ENCODE peak calls at places on chromosomes 6 and 20, in ten cellular contexts. One of them, this sample, is unnamed.

GRCh38 chr20:10673176-10673830 is 496 bp downstream of the JAG1 start:
- DNase-seq in ovary: peak
- DNase-seq in uterus: no peak
- DNase-seq in heart left ventricle: peak
- DNase-seq in lower lobe of right lung: peak
- DNase-seq in endothelial cell of umbilical vein: peak
- DNase-seq in right lobe of liver: peak
- DNase-seq in AG04450: no peak
- DNase-seq in colonic mucosa: peak
- DNase-seq in CD8-positive, alpha-beta T cell: no peak
- DNase-seq in this sample: no peak

GRCh38 chr6:142878407-142878806 is 66.6 kb downstream of the HIVEP2 start:
- DNase-seq in uterus: no peak
- DNase-seq in ovary: no peak
- DNase-seq in colonic mucosa: no peak
- DNase-seq in CD8-positive, alpha-beta T cell: no peak
- DNase-seq in heart left ventricle: peak
- DNase-seq in endothelial cell of umbilical vein: no peak
- DNase-seq in lower lobe of right lung: no peak
- DNase-seq in AG04450: no peak
- DNase-seq in right lobe of liver: no peak
- DNase-seq in this sample: no peak

GRCh38 chr6:25202505-25202904 is 76.7 kb upstream of the CARMIL1 start:
- DNase-seq in AG04450: peak
- DNase-seq in heart left ventricle: no peak
- DNase-seq in lower lobe of right lung: no peak
- DNase-seq in endothelial cell of umbilical vein: peak
- DNase-seq in ovary: no peak
- DNase-seq in CD8-positive, alpha-beta T cell: no peak
- DNase-seq in uterus: no peak
- DNase-seq in right lobe of liver: no peak
- DNase-seq in colonic mucosa: no peak
- DNase-seq in this sample: no peak

GRCh38 chr20:49385471-49385870 is 97.0 kb downstream of the KCNB1 start:
- DNase-seq in AG04450: no peak
- DNase-seq in right lobe of liver: no peak
- DNase-seq in endothelial cell of umbilical vein: peak
- DNase-seq in ovary: no peak
- DNase-seq in uterus: no peak
- DNase-seq in lower lobe of right lung: no peak
- DNase-seq in colonic mucosa: no peak
- DNase-seq in heart left ventricle: no peak
- DNase-seq in CD8-positive, alpha-beta T cell: no peak
- DNase-seq in this sample: no peak

GRCh38 chr20:57211949-57212889 is 54.2 kb downstream of the BMP7 start:
- DNase-seq in right lobe of liver: no peak
- DNase-seq in CD8-positive, alpha-beta T cell: no peak
- DNase-seq in heart left ventricle: peak
- DNase-seq in endothelial cell of umbilical vein: no peak
- DNase-seq in uterus: peak
- DNase-seq in ovary: peak
- DNase-seq in lower lobe of right lung: no peak
- DNase-seq in AG04450: peak
- DNase-seq in colonic mucosa: peak
- DNase-seq in this sample: no peak

GRCh38 chr6:14676084-14676483 is 558.5 kb downstream of the CD83 start:
- DNase-seq in ovary: no peak
- DNase-seq in CD8-positive, alpha-beta T cell: no peak
- DNase-seq in uterus: no peak
- DNase-seq in AG04450: no peak
- DNase-seq in lower lobe of right lung: no peak
- DNase-seq in colonic mucosa: no peak
- DNase-seq in right lobe of liver: no peak
- DNase-seq in endothelial cell of umbilical vein: no peak
- DNase-seq in heart left ventricle: no peak
- DNase-seq in this sample: no peak

GRCh38 chr6:64290867-64291266 is 655.3 kb downstream of the PHF3 start:
- DNase-seq in AG04450: no peak
- DNase-seq in right lobe of liver: no peak
- DNase-seq in lower lobe of right lung: no peak
- DNase-seq in CD8-positive, alpha-beta T cell: no peak
- DNase-seq in uterus: no peak
- DNase-seq in endothelial cell of umbilical vein: no peak
- DNase-seq in colonic mucosa: no peak
- DNase-seq in ovary: no peak
- DNase-seq in heart left ventricle: no peak
- DNase-seq in this sample: no peak

GRCh38 chr6:110320307-110320706 is 37.8 kb downstream of the METTL24 start:
- DNase-seq in right lobe of liver: no peak
- DNase-seq in colonic mucosa: no peak
- DNase-seq in ovary: no peak
- DNase-seq in lower lobe of right lung: no peak
- DNase-seq in CD8-positive, alpha-beta T cell: no peak
- DNase-seq in heart left ventricle: no peak
- DNase-seq in endothelial cell of umbilical vein: no peak
- DNase-seq in AG04450: no peak
- DNase-seq in uterus: no peak
- DNase-seq in this sample: no peak

GRCh38 chr6:160348552-160349441 is 619 bp downstream of the SLC22A3 start:
- DNase-seq in endothelial cell of umbilical vein: no peak
- DNase-seq in CD8-positive, alpha-beta T cell: no peak
- DNase-seq in uterus: peak
- DNase-seq in colonic mucosa: peak
- DNase-seq in right lobe of liver: peak
- DNase-seq in ovary: peak
- DNase-seq in AG04450: no peak
- DNase-seq in heart left ventricle: no peak
- DNase-seq in lower lobe of right lung: peak
- DNase-seq in this sample: no peak

GRCh38 chr20:35544436-35544835 is 2.6 kb downstream of the ERGIC3 start:
- DNase-seq in CD8-positive, alpha-beta T cell: no peak
- DNase-seq in colonic mucosa: no peak
- DNase-seq in endothelial cell of umbilical vein: no peak
- DNase-seq in uterus: no peak
- DNase-seq in ovary: no peak
- DNase-seq in right lobe of liver: peak
- DNase-seq in lower lobe of right lung: no peak
- DNase-seq in heart left ventricle: no peak
- DNase-seq in AG04450: no peak
- DNase-seq in this sample: no peak

GRCh38 chr20:35542990-35543389 is 1.1 kb downstream of the ERGIC3 start:
- DNase-seq in heart left ventricle: no peak
- DNase-seq in AG04450: no peak
- DNase-seq in uterus: no peak
- DNase-seq in lower lobe of right lung: no peak
- DNase-seq in ovary: no peak
- DNase-seq in right lobe of liver: no peak
- DNase-seq in endothelial cell of umbilical vein: no peak
- DNase-seq in CD8-positive, alpha-beta T cell: no peak
- DNase-seq in colonic mucosa: no peak
- DNase-seq in this sample: no peak

GRCh38 chr20:35539756-35540212 is 2.1 kb upstream of the ERGIC3 start:
- DNase-seq in endothelial cell of umbilical vein: no peak
- DNase-seq in uterus: no peak
- DNase-seq in CD8-positive, alpha-beta T cell: no peak
- DNase-seq in AG04450: no peak
- DNase-seq in right lobe of liver: peak
- DNase-seq in heart left ventricle: no peak
- DNase-seq in lower lobe of right lung: peak
- DNase-seq in colonic mucosa: peak
- DNase-seq in ovary: no peak
- DNase-seq in this sample: peak

GRCh38 chr20:35541118-35541782 is 628 bp upstream of the ERGIC3 start:
- DNase-seq in AG04450: no peak
- DNase-seq in CD8-positive, alpha-beta T cell: no peak
- DNase-seq in ovary: no peak
- DNase-seq in colonic mucosa: no peak
- DNase-seq in lower lobe of right lung: no peak
- DNase-seq in uterus: no peak
- DNase-seq in heart left ventricle: no peak
- DNase-seq in right lobe of liver: peak
- DNase-seq in endothelial cell of umbilical vein: no peak
- DNase-seq in this sample: no peak

DNA sequence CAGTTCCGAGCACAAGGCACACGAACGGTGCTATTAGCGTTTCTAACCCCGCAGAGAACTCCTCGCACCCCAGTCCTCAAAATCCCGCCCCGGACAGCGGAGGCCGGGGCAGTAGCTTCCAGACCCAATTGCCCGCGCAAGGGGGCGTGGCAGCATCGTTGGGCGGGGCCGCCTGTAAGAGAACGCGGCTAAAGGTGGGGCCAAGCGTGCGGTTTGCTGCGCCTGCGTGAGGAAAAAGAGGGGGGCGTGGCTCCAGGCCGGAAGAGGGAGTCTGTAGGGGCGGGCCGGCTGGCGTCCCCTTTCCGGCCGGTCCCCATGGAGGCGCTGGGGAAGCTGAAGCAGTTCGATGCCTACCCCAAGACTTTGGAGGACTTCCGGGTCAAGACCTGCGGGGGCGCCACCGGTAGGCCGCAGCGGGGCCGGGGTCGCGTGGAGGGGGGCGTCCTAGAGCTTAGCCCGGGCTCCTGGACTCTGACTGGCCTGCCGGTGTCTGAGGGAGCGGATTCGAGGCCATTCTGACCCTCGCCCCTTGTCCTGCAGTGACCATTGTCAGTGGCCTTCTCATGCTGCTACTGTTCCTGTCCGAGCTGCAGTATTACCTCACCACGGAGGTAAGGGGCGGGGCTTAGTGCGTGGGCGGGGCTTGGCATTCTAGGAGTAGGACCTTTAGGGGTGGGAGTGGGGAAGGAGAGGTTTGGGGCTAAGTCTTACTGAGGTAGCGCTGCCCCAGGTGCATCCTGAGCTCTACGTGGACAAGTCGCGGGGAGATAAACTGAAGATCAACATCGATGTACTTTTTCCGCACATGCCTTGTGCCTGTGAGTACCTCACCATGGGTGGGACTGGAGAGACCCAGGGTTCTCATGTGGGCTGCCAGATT is at the start of gene ERGIC3:
- DNase-seq in colonic mucosa: peak
- DNase-seq in ovary: peak
- DNase-seq in heart left ventricle: peak
- DNase-seq in uterus: peak
- DNase-seq in AG04450: peak
- DNase-seq in right lobe of liver: peak
- DNase-seq in CD8-positive, alpha-beta T cell: peak
- DNase-seq in endothelial cell of umbilical vein: peak
- DNase-seq in lower lobe of right lung: peak
- DNase-seq in this sample: peak
- H3K27ac ChIP-seq in colonic mucosa: peak
- H3K27ac ChIP-seq in ovary: peak
- H3K27ac ChIP-seq in heart left ventricle: peak
- H3K27ac ChIP-seq in uterus: peak
- H3K27ac ChIP-seq in AG04450: peak
- H3K27ac ChIP-seq in right lobe of liver: peak
- H3K27ac ChIP-seq in CD8-positive, alpha-beta T cell: peak
- H3K27ac ChIP-seq in endothelial cell of umbilical vein: peak
- H3K27ac ChIP-seq in lower lobe of right lung: peak
- H3K27ac ChIP-seq in this sample: peak

GRCh38 chr6:39451831-39452230 is 129.3 kb upstream of the KCNK16 start:
- DNase-seq in colonic mucosa: peak
- DNase-seq in endothelial cell of umbilical vein: no peak
- DNase-seq in uterus: no peak
- DNase-seq in heart left ventricle: no peak
- DNase-seq in right lobe of liver: no peak
- DNase-seq in AG04450: no peak
- DNase-seq in ovary: no peak
- DNase-seq in lower lobe of right lung: no peak
- DNase-seq in CD8-positive, alpha-beta T cell: no peak
- DNase-seq in this sample: no peak
- TF ChIP-seq CTCF in colonic mucosa: peak
- TF ChIP-seq CTCF in endothelial cell of umbilical vein: no peak
- TF ChIP-seq CTCF in uterus: no peak
- TF ChIP-seq CTCF in heart left ventricle: no peak
- TF ChIP-seq CTCF in right lobe of liver: no peak
- TF ChIP-seq CTCF in AG04450: peak
- TF ChIP-seq CTCF in ovary: no peak
- TF ChIP-seq CTCF in lower lobe of right lung: peak
- TF ChIP-seq CTCF in CD8-positive, alpha-beta T cell: no peak
- TF ChIP-seq CTCF in this sample: no peak

DNA sequence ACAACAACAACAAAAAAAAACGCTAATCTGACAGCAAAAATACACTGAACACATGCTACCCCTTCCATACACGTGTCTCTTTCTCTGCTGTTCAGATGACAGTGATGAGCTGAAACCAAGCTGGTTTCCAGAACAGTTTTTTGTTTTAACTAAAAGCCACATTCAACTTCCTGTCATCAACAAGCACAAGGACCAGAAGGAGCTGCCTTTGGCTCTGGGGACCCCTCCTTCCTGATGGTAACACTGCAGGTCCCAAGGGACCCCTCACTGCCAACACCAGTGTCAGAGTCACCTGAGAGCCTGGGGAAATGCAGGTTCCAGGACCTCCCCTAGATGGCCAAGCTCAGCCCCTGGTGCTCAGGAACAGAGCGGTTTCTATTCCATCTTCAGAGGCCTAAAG is 6.0 kb downstream of the CST7 start:
- DNase-seq in CD8-positive, alpha-beta T cell: no peak
- DNase-seq in uterus: no peak
- DNase-seq in colonic mucosa: peak
- DNase-seq in AG04450: no peak
- DNase-seq in ovary: no peak
- DNase-seq in endothelial cell of umbilical vein: no peak
- DNase-seq in lower lobe of right lung: peak
- DNase-seq in right lobe of liver: no peak
- DNase-seq in heart left ventricle: no peak
- DNase-seq in this sample: no peak
- H3K27ac ChIP-seq in CD8-positive, alpha-beta T cell: no peak
- H3K27ac ChIP-seq in uterus: no peak
- H3K27ac ChIP-seq in colonic mucosa: no peak
- H3K27ac ChIP-seq in AG04450: no peak
- H3K27ac ChIP-seq in ovary: no peak
- H3K27ac ChIP-seq in endothelial cell of umbilical vein: no peak
- H3K27ac ChIP-seq in lower lobe of right lung: no peak
- H3K27ac ChIP-seq in right lobe of liver: no peak
- H3K27ac ChIP-seq in heart left ventricle: peak
- H3K27ac ChIP-seq in this sample: no peak

DNA sequence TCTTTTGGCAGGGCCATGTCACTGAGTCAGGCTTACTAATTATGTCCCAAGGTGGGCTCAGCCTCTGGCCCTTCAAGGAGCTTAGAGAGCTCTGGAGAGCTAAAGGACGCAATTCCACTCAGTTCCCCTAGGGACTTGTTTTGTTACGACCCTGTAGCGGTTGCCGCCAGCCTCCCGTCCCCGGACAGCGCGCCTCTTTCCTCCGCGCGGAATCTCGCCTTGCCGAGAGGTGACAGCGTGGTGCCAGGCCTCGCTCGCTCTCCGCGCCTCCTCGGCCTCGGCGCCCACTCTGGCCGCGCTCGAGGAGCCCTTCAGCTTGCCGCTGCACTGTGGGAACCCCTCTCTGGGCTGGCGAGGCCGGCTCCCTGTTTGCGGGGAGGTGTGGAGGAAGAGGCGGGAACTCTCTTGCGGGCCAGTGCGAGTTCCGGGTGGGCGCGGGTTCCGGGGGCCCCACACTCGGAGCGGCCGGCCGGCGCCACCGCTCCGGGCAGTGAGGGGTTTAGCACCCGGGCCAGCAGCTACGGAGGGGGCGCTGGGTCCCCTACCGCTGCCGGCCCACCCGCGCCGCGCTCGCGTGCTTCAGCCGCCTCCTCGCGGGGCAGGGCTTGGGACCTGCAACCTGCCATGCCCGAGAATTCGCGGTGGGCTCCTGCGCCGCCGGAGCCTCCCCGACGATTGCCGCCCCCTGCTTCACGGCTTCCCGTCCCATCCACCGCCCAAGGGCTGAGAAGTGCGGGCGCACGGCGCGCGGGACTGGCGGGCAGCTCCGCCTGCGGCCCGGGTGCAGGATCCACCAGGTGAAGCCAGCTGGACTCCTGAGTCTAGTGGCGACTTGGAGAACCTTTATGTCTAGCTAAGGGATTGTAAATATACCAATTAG is 9.9 kb upstream of the ZNF311 start:
- DNase-seq in CD8-positive, alpha-beta T cell: no peak
- DNase-seq in ovary: no peak
- DNase-seq in endothelial cell of umbilical vein: no peak
- DNase-seq in uterus: no peak
- DNase-seq in colonic mucosa: no peak
- DNase-seq in AG04450: no peak
- DNase-seq in lower lobe of right lung: no peak
- DNase-seq in heart left ventricle: no peak
- DNase-seq in right lobe of liver: no peak
- DNase-seq in this sample: no peak
- TF ChIP-seq CTCF in CD8-positive, alpha-beta T cell: no peak
- TF ChIP-seq CTCF in ovary: no peak
- TF ChIP-seq CTCF in endothelial cell of umbilical vein: no peak
- TF ChIP-seq CTCF in uterus: peak
- TF ChIP-seq CTCF in colonic mucosa: no peak
- TF ChIP-seq CTCF in AG04450: peak
- TF ChIP-seq CTCF in lower lobe of right lung: no peak
- TF ChIP-seq CTCF in heart left ventricle: no peak
- TF ChIP-seq CTCF in right lobe of liver: no peak
- TF ChIP-seq CTCF in this sample: no peak